ENCODE peak calls at places on chromosomes 12 and 14, in nine cellular contexts. R is pancreas; S is astrocyte of the cerebellum; I is tibial nerve; U is A549; O is HCT116; T is hepatocyte; E is iPS DF 6.9; J is CD8-positive, alpha-beta memory T cell. Y is an unnamed sample.

GRCh38 chr12:90250766-90251165 is 542.1 kb upstream of the ATP2B1 start:
- DNase-seq in R (no peak), S (peak; percentile 33), I (no peak), U (no peak), O (no peak), T (no peak), E (no peak), J (no peak), Y (no peak)

GRCh38 chr14:77642407-77642806 is 26.0 kb upstream of the SPTLC2 start:
- DNase-seq in R (no peak), S (no peak), I (no peak), U (no peak), O (no peak), T (no peak), E (no peak), J (no peak), Y (no peak)

GRCh38 chr12:100593490-100593889 is 20.0 kb downstream of the GAS2L3 start:
- DNase-seq in R (no peak), S (peak; percentile 1), I (no peak), U (no peak), O (no peak), T (no peak), E (no peak), J (no peak), Y (peak; percentile 30)

GRCh38 chr12:26373606-26374495 is 178.5 kb downstream of the SSPN start:
- DNase-seq in R (no peak), S (peak; percentile 35), I (no peak), U (no peak), O (no peak), T (no peak), E (no peak), J (no peak), Y (no peak)

GRCh38 chr12:25502071-25502555 is 51.0 kb downstream of the LMNTD1 start:
- DNase-seq in R (no peak), S (peak; percentile 46), I (no peak), U (no peak), O (no peak), T (no peak), E (no peak), J (no peak), Y (no peak)

GRCh38 chr12:49296034-49296835 is 1.3 kb downstream of the PRPH start:
- DNase-seq in R (peak; percentile 73), S (no peak), I (no peak), U (peak; percentile 88), O (no peak), T (peak; percentile 63), E (no peak), J (peak; percentile 45), Y (no peak)

GRCh38 chr12:87259405-87259804 is 769.8 kb downstream of the C12orf50 start:
- DNase-seq in R (no peak), S (no peak), I (no peak), U (no peak), O (no peak), T (no peak), E (no peak), J (no peak), Y (no peak)

GRCh38 chr12:121992059-121992879 is 29.4 kb upstream of the BCL7A start:
- DNase-seq in R (no peak), S (peak; percentile 93), I (no peak), U (peak; percentile 91), O (no peak), T (peak; percentile 38), E (no peak), J (no peak), Y (no peak)

GRCh38 chr12:70609203-70609602 is 28.0 kb downstream of the PTPRB start:
- DNase-seq in R (no peak), S (no peak), I (no peak), U (no peak), O (no peak), T (peak; percentile 4), E (no peak), J (no peak), Y (no peak)

GRCh38 chr12:129701536-129702165 is 202.2 kb downstream of the TMEM132D start:
- DNase-seq in R (no peak), S (no peak), I (no peak), U (no peak), O (no peak), T (no peak), E (no peak), J (no peak), Y (no peak)

GRCh38 chr14:64266206-64266605 is 28.0 kb downstream of the ESR2 start:
- DNase-seq in R (no peak), S (no peak), I (no peak), U (no peak), O (no peak), T (no peak), E (no peak), J (no peak), Y (no peak)

GRCh38 chr12:22321620-22322019 is 12.9 kb downstream of the ST8SIA1 start:
- DNase-seq in R (no peak), S (no peak), I (no peak), U (no peak), O (no peak), T (no peak), E (no peak), J (peak; percentile 15), Y (no peak)
- H3K4me3 ChIP-seq in R (no peak overlapping the region), S (no peak overlapping the region), I (no peak overlapping the region), U (no peak overlapping the region), O (no peak overlapping the region), T (no peak overlapping the region), E (no peak overlapping the region), J (no peak overlapping the region), Y (no peak overlapping the region)

GRCh38 chr12:80183939-80184338 is 84.6 kb downstream of the OTOGL start:
- DNase-seq in R (no peak), S (no peak), I (no peak), U (no peak), O (no peak), T (no peak), E (no peak), J (no peak), Y (peak; percentile 91)

GRCh38 chr12:80176706-80177105 is 77.4 kb downstream of the OTOGL start:
- DNase-seq in R (no peak), S (no peak), I (no peak), U (no peak), O (no peak), T (no peak), E (no peak), J (no peak), Y (no peak)

GRCh38 chr12:80175307-80175930 is 76.1 kb downstream of the OTOGL start:
- DNase-seq in R (no peak), S (no peak), I (no peak), U (no peak), O (no peak), T (no peak), E (no peak), J (no peak), Y (no peak)

GRCh38 chr12:80173465-80173864 is 74.1 kb downstream of the OTOGL start:
- DNase-seq in R (no peak), S (no peak), I (no peak), U (no peak), O (no peak), T (no peak), E (no peak), J (no peak), Y (no peak)

GRCh38 chr12:80178846-80179245 is 79.5 kb downstream of the OTOGL start:
- DNase-seq in R (no peak), S (no peak), I (no peak), U (no peak), O (no peak), T (no peak), E (no peak), J (no peak), Y (no peak)
- H3K4me3 ChIP-seq in R (no peak overlapping the region), S (no peak overlapping the region), I (no peak overlapping the region), U (no peak overlapping the region), O (no peak overlapping the region), T (no peak overlapping the region), E (no peak overlapping the region), J (no peak overlapping the region), Y (no peak overlapping the region)

GRCh38 chr12:6234214-6234613 is 34.0 kb downstream of the CD9 start:
- DNase-seq in R (no peak), S (no peak), I (no peak), U (no peak), O (no peak), T (no peak), E (no peak), J (no peak), Y (no peak)
- H3K4me3 ChIP-seq in R (no peak overlapping the region), S (no peak overlapping the region), I (no peak overlapping the region), U (no peak overlapping the region), O (no peak overlapping the region), T (no peak overlapping the region), E (no peak overlapping the region), J (no peak overlapping the region), Y (no peak overlapping the region)

GRCh38 chr12:75889214-75889613 is 142.4 kb downstream of the PHLDA1 start:
- DNase-seq in R (no peak), S (no peak), I (no peak), U (no peak), O (no peak), T (no peak), E (no peak), J (no peak), Y (no peak)
- H3K4me3 ChIP-seq in R (no peak overlapping the region), S (no peak overlapping the region), I (peak overlapping the region; percentile 14), U (no peak overlapping the region), O (no peak overlapping the region), T (no peak overlapping the region), E (no peak overlapping the region), J (no peak overlapping the region), Y (no peak overlapping the region)

GRCh38 chr12:22733756-22734155 is 108.8 kb downstream of the ETNK1 start:
- DNase-seq in R (no peak), S (no peak), I (no peak), U (no peak), O (no peak), T (no peak), E (no peak), J (no peak), Y (no peak)
- H3K4me3 ChIP-seq in R (no peak overlapping the region), S (no peak overlapping the region), I (no peak overlapping the region), U (no peak overlapping the region), O (no peak overlapping the region), T (no peak overlapping the region), E (no peak overlapping the region), J (no peak overlapping the region), Y (no peak overlapping the region)

DNA sequence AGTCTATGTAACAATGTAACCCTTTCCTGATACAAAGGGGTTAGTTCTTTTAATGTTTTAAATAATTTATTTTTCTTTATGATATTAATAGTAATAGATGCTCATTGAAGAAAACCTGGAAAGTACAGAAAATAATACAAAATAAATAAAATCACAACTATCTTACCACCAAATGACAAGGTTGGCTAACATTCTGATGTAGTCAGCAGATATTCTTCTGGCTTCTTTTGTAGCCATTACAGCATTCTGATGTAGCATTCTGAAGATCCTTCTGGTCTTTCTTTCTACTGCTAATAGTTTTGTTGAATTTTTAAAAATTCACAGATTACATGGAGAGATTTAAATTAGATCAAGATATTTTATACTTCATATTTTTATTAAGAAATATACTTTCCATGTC is 301.6 kb downstream of the AKAP6 start:
- DNase-seq in R (no peak), S (no peak), I (no peak), U (no peak), O (no peak), T (no peak), E (no peak), J (no peak), Y (no peak)
- H3K4me3 ChIP-seq in R (no peak overlapping the region), S (no peak overlapping the region), I (no peak overlapping the region), U (no peak overlapping the region), O (no peak overlapping the region), T (no peak overlapping the region), E (no peak overlapping the region), J (no peak overlapping the region), Y (no peak overlapping the region)

DNA sequence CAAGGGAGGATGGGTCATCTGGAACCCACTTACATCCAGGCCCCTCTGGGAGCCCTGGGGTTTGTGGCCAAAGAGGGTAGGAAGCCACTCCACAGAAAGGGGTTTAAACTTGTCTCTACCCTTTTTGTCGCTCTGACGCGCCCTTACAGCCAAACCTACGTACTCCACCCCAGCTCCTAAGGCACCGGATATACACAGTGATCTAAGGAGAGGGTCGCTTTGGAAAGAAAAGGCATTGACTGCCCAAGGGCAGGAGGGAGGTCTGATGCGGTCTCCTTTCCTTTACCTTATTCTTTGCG is 644 bp upstream of the PRKD1 start:
- DNase-seq in R (no peak), S (no peak), I (no peak), U (no peak), O (no peak), T (no peak), E (no peak), J (no peak), Y (no peak)
- H3K4me3 ChIP-seq in R (no peak overlapping the region), S (peak overlapping the region; percentile 89), I (peak overlapping the region; percentile 79), U (peak overlapping the region; percentile 69), O (no peak overlapping the region), T (peak overlapping the region; percentile 88), E (peak overlapping the region; percentile 54), J (no peak overlapping the region), Y (no peak overlapping the region)

Y was measured in SK-N-MC.